ENCODE peak calls at places on chromosome 14, in ten cellular contexts. One of them, this sample, is unnamed.

GRCh38 chr14:89960895-89961294 is 5.2 kb downstream of the TDP1 start:
- ATAC-seq in T-helper 17 cell: no peak
- ATAC-seq in left cardiac atrium: no peak
- ATAC-seq in aorta: no peak
- ATAC-seq in A549: no peak
- ATAC-seq in lung: no peak
- ATAC-seq in activated CD8-positive, alpha-beta memory T cell treated with anti-CD3 and anti-CD28 coated beads, Interleukin-2, amount 10 ng/mL, durations not matched to agents 7 days and 5 days: no peak
- ATAC-seq in CD4-positive, alpha-beta T cell: no peak
- ATAC-seq in effector memory CD8-positive, alpha-beta T cell: no peak
- ATAC-seq in body of pancreas: no peak
- ATAC-seq in this sample: no peak

GRCh38 chr14:20278414-20278813 is 27.3 kb downstream of the TTC5 start:
- ATAC-seq in lung: no peak
- ATAC-seq in activated CD8-positive, alpha-beta memory T cell treated with anti-CD3 and anti-CD28 coated beads, Interleukin-2, amount 10 ng/mL, durations not matched to agents 7 days and 5 days: no peak
- ATAC-seq in A549: no peak
- ATAC-seq in CD4-positive, alpha-beta T cell: no peak
- ATAC-seq in left cardiac atrium: no peak
- ATAC-seq in effector memory CD8-positive, alpha-beta T cell: no peak
- ATAC-seq in aorta: no peak
- ATAC-seq in body of pancreas: no peak
- ATAC-seq in T-helper 17 cell: no peak
- ATAC-seq in this sample: no peak

GRCh38 chr14:100723135-100723883 is 3.4 kb upstream of the DLK1 start:
- ATAC-seq in aorta: peak
- ATAC-seq in CD4-positive, alpha-beta T cell: no peak
- ATAC-seq in A549: no peak
- ATAC-seq in body of pancreas: no peak
- ATAC-seq in left cardiac atrium: no peak
- ATAC-seq in T-helper 17 cell: no peak
- ATAC-seq in lung: no peak
- ATAC-seq in effector memory CD8-positive, alpha-beta T cell: no peak
- ATAC-seq in activated CD8-positive, alpha-beta memory T cell treated with anti-CD3 and anti-CD28 coated beads, Interleukin-2, amount 10 ng/mL, durations not matched to agents 7 days and 5 days: no peak
- ATAC-seq in this sample: no peak

GRCh38 chr14:39376671-39377403 is 55.4 kb downstream of the FBXO33 start:
- ATAC-seq in activated CD8-positive, alpha-beta memory T cell treated with anti-CD3 and anti-CD28 coated beads, Interleukin-2, amount 10 ng/mL, durations not matched to agents 7 days and 5 days: no peak
- ATAC-seq in left cardiac atrium: peak
- ATAC-seq in body of pancreas: no peak
- ATAC-seq in CD4-positive, alpha-beta T cell: no peak
- ATAC-seq in T-helper 17 cell: no peak
- ATAC-seq in aorta: peak
- ATAC-seq in effector memory CD8-positive, alpha-beta T cell: no peak
- ATAC-seq in A549: no peak
- ATAC-seq in lung: peak
- ATAC-seq in this sample: no peak

GRCh38 chr14:59354666-59355065 is 110.5 kb downstream of the GPR135 start:
- ATAC-seq in T-helper 17 cell: no peak
- ATAC-seq in activated CD8-positive, alpha-beta memory T cell treated with anti-CD3 and anti-CD28 coated beads, Interleukin-2, amount 10 ng/mL, durations not matched to agents 7 days and 5 days: no peak
- ATAC-seq in aorta: no peak
- ATAC-seq in lung: no peak
- ATAC-seq in left cardiac atrium: peak
- ATAC-seq in CD4-positive, alpha-beta T cell: no peak
- ATAC-seq in effector memory CD8-positive, alpha-beta T cell: no peak
- ATAC-seq in body of pancreas: no peak
- ATAC-seq in A549: no peak
- ATAC-seq in this sample: peak

GRCh38 chr14:51491776-51492175 is 159.9 kb upstream of the FRMD6 start:
- ATAC-seq in body of pancreas: no peak
- ATAC-seq in effector memory CD8-positive, alpha-beta T cell: no peak
- ATAC-seq in lung: no peak
- ATAC-seq in A549: no peak
- ATAC-seq in aorta: no peak
- ATAC-seq in CD4-positive, alpha-beta T cell: no peak
- ATAC-seq in activated CD8-positive, alpha-beta memory T cell treated with anti-CD3 and anti-CD28 coated beads, Interleukin-2, amount 10 ng/mL, durations not matched to agents 7 days and 5 days: no peak
- ATAC-seq in T-helper 17 cell: no peak
- ATAC-seq in left cardiac atrium: no peak
- ATAC-seq in this sample: no peak

GRCh38 chr14:71235865-71236264 is 328.6 kb downstream of the PCNX1 start:
- ATAC-seq in aorta: peak
- ATAC-seq in A549: no peak
- ATAC-seq in left cardiac atrium: peak
- ATAC-seq in T-helper 17 cell: no peak
- ATAC-seq in CD4-positive, alpha-beta T cell: no peak
- ATAC-seq in body of pancreas: peak
- ATAC-seq in lung: no peak
- ATAC-seq in effector memory CD8-positive, alpha-beta T cell: no peak
- ATAC-seq in activated CD8-positive, alpha-beta memory T cell treated with anti-CD3 and anti-CD28 coated beads, Interleukin-2, amount 10 ng/mL, durations not matched to agents 7 days and 5 days: no peak
- ATAC-seq in this sample: peak

GRCh38 chr14:21197418-21198205 is 41.7 kb upstream of the OR5AU1 start:
- ATAC-seq in effector memory CD8-positive, alpha-beta T cell: no peak
- ATAC-seq in T-helper 17 cell: no peak
- ATAC-seq in lung: no peak
- ATAC-seq in CD4-positive, alpha-beta T cell: no peak
- ATAC-seq in body of pancreas: no peak
- ATAC-seq in activated CD8-positive, alpha-beta memory T cell treated with anti-CD3 and anti-CD28 coated beads, Interleukin-2, amount 10 ng/mL, durations not matched to agents 7 days and 5 days: no peak
- ATAC-seq in aorta: no peak
- ATAC-seq in A549: no peak
- ATAC-seq in left cardiac atrium: no peak
- ATAC-seq in this sample: no peak

GRCh38 chr14:35949933-35950332 is 123.8 kb downstream of the BRMS1L start:
- ATAC-seq in effector memory CD8-positive, alpha-beta T cell: no peak
- ATAC-seq in left cardiac atrium: peak
- ATAC-seq in A549: no peak
- ATAC-seq in CD4-positive, alpha-beta T cell: no peak
- ATAC-seq in T-helper 17 cell: no peak
- ATAC-seq in activated CD8-positive, alpha-beta memory T cell treated with anti-CD3 and anti-CD28 coated beads, Interleukin-2, amount 10 ng/mL, durations not matched to agents 7 days and 5 days: no peak
- ATAC-seq in body of pancreas: peak
- ATAC-seq in lung: no peak
- ATAC-seq in aorta: no peak
- ATAC-seq in this sample: no peak

GRCh38 chr14:102580552-102581110 is 11.8 kb upstream of the RCOR1 start:
- ATAC-seq in activated CD8-positive, alpha-beta memory T cell treated with anti-CD3 and anti-CD28 coated beads, Interleukin-2, amount 10 ng/mL, durations not matched to agents 7 days and 5 days: no peak
- ATAC-seq in left cardiac atrium: no peak
- ATAC-seq in aorta: no peak
- ATAC-seq in effector memory CD8-positive, alpha-beta T cell: no peak
- ATAC-seq in T-helper 17 cell: no peak
- ATAC-seq in body of pancreas: no peak
- ATAC-seq in lung: no peak
- ATAC-seq in CD4-positive, alpha-beta T cell: no peak
- ATAC-seq in A549: peak
- ATAC-seq in this sample: no peak

GRCh38 chr14:26577711-26578110 is 20.1 kb downstream of the NOVA1 start:
- ATAC-seq in activated CD8-positive, alpha-beta memory T cell treated with anti-CD3 and anti-CD28 coated beads, Interleukin-2, amount 10 ng/mL, durations not matched to agents 7 days and 5 days: no peak
- ATAC-seq in lung: no peak
- ATAC-seq in T-helper 17 cell: no peak
- ATAC-seq in left cardiac atrium: no peak
- ATAC-seq in aorta: no peak
- ATAC-seq in A549: no peak
- ATAC-seq in CD4-positive, alpha-beta T cell: no peak
- ATAC-seq in effector memory CD8-positive, alpha-beta T cell: no peak
- ATAC-seq in body of pancreas: no peak
- ATAC-seq in this sample: no peak

GRCh38 chr14:77002889-77003288 is 25.6 kb downstream of the IRF2BPL start:
- ATAC-seq in lung: no peak
- ATAC-seq in CD4-positive, alpha-beta T cell: no peak
- ATAC-seq in body of pancreas: no peak
- ATAC-seq in A549: no peak
- ATAC-seq in activated CD8-positive, alpha-beta memory T cell treated with anti-CD3 and anti-CD28 coated beads, Interleukin-2, amount 10 ng/mL, durations not matched to agents 7 days and 5 days: no peak
- ATAC-seq in aorta: no peak
- ATAC-seq in left cardiac atrium: no peak
- ATAC-seq in effector memory CD8-positive, alpha-beta T cell: no peak
- ATAC-seq in T-helper 17 cell: no peak
- ATAC-seq in this sample: no peak

GRCh38 chr14:64812412-64812811 is 67.3 kb downstream of the SPTB start:
- ATAC-seq in T-helper 17 cell: peak
- ATAC-seq in lung: peak
- ATAC-seq in effector memory CD8-positive, alpha-beta T cell: peak
- ATAC-seq in body of pancreas: peak
- ATAC-seq in CD4-positive, alpha-beta T cell: peak
- ATAC-seq in left cardiac atrium: peak
- ATAC-seq in A549: no peak
- ATAC-seq in aorta: peak
- ATAC-seq in activated CD8-positive, alpha-beta memory T cell treated with anti-CD3 and anti-CD28 coated beads, Interleukin-2, amount 10 ng/mL, durations not matched to agents 7 days and 5 days: no peak
- ATAC-seq in this sample: no peak

GRCh38 chr14:26870722-26871121 is 272.9 kb upstream of the NOVA1 start:
- ATAC-seq in CD4-positive, alpha-beta T cell: no peak
- ATAC-seq in T-helper 17 cell: no peak
- ATAC-seq in A549: no peak
- ATAC-seq in effector memory CD8-positive, alpha-beta T cell: no peak
- ATAC-seq in activated CD8-positive, alpha-beta memory T cell treated with anti-CD3 and anti-CD28 coated beads, Interleukin-2, amount 10 ng/mL, durations not matched to agents 7 days and 5 days: no peak
- ATAC-seq in left cardiac atrium: no peak
- ATAC-seq in lung: no peak
- ATAC-seq in aorta: no peak
- ATAC-seq in body of pancreas: no peak
- ATAC-seq in this sample: no peak

GRCh38 chr14:59253527-59253926 is 65.1 kb downstream of the DAAM1 start:
- ATAC-seq in effector memory CD8-positive, alpha-beta T cell: no peak
- ATAC-seq in T-helper 17 cell: no peak
- ATAC-seq in lung: no peak
- ATAC-seq in body of pancreas: no peak
- ATAC-seq in left cardiac atrium: no peak
- ATAC-seq in CD4-positive, alpha-beta T cell: no peak
- ATAC-seq in activated CD8-positive, alpha-beta memory T cell treated with anti-CD3 and anti-CD28 coated beads, Interleukin-2, amount 10 ng/mL, durations not matched to agents 7 days and 5 days: no peak
- ATAC-seq in A549: no peak
- ATAC-seq in aorta: no peak
- ATAC-seq in this sample: no peak

GRCh38 chr14:68840454-68840853 is 47.6 kb upstream of the ZFP36L1 start:
- ATAC-seq in effector memory CD8-positive, alpha-beta T cell: no peak
- ATAC-seq in left cardiac atrium: no peak
- ATAC-seq in CD4-positive, alpha-beta T cell: no peak
- ATAC-seq in aorta: no peak
- ATAC-seq in body of pancreas: no peak
- ATAC-seq in A549: no peak
- ATAC-seq in T-helper 17 cell: no peak
- ATAC-seq in activated CD8-positive, alpha-beta memory T cell treated with anti-CD3 and anti-CD28 coated beads, Interleukin-2, amount 10 ng/mL, durations not matched to agents 7 days and 5 days: peak
- ATAC-seq in lung: no peak
- ATAC-seq in this sample: no peak

GRCh38 chr14:24094839-24095195 is 706 bp downstream of the PCK2 start:
- ATAC-seq in A549: no peak
- ATAC-seq in T-helper 17 cell: no peak
- ATAC-seq in CD4-positive, alpha-beta T cell: no peak
- ATAC-seq in aorta: no peak
- ATAC-seq in effector memory CD8-positive, alpha-beta T cell: no peak
- ATAC-seq in body of pancreas: no peak
- ATAC-seq in left cardiac atrium: no peak
- ATAC-seq in lung: no peak
- ATAC-seq in activated CD8-positive, alpha-beta memory T cell treated with anti-CD3 and anti-CD28 coated beads, Interleukin-2, amount 10 ng/mL, durations not matched to agents 7 days and 5 days: peak
- ATAC-seq in this sample: no peak

GRCh38 chr14:75821828-75822521 is 159.8 kb downstream of the TGFB3 start:
- ATAC-seq in lung: peak
- ATAC-seq in left cardiac atrium: no peak
- ATAC-seq in T-helper 17 cell: no peak
- ATAC-seq in activated CD8-positive, alpha-beta memory T cell treated with anti-CD3 and anti-CD28 coated beads, Interleukin-2, amount 10 ng/mL, durations not matched to agents 7 days and 5 days: no peak
- ATAC-seq in aorta: no peak
- ATAC-seq in CD4-positive, alpha-beta T cell: no peak
- ATAC-seq in effector memory CD8-positive, alpha-beta T cell: no peak
- ATAC-seq in A549: no peak
- ATAC-seq in body of pancreas: no peak
- ATAC-seq in this sample: no peak

GRCh38 chr14:25820368-25820767 is 770.4 kb upstream of the STXBP6 start:
- ATAC-seq in effector memory CD8-positive, alpha-beta T cell: no peak
- ATAC-seq in body of pancreas: no peak
- ATAC-seq in left cardiac atrium: no peak
- ATAC-seq in CD4-positive, alpha-beta T cell: no peak
- ATAC-seq in lung: no peak
- ATAC-seq in T-helper 17 cell: no peak
- ATAC-seq in aorta: no peak
- ATAC-seq in activated CD8-positive, alpha-beta memory T cell treated with anti-CD3 and anti-CD28 coated beads, Interleukin-2, amount 10 ng/mL, durations not matched to agents 7 days and 5 days: no peak
- ATAC-seq in A549: no peak
- ATAC-seq in this sample: no peak